ENCODE peak calls at places on chromosome X, in five cellular contexts. One of them, this sample, is unnamed.

GRCh38 chrX:68433155-68433980 is at the start of gene OPHN1:
- DNase-seq in T-helper 9 cell: no peak
- DNase-seq in GOT3: peak
- DNase-seq in coronary artery: peak
- DNase-seq in hepatocyte: peak
- DNase-seq in this sample: no peak

GRCh38 chrX:11143931-11144678 is 33.0 kb downstream of the HCCS start:
- DNase-seq in GOT3: peak
- DNase-seq in T-helper 9 cell: peak
- DNase-seq in hepatocyte: peak
- DNase-seq in coronary artery: no peak
- DNase-seq in this sample: no peak

GRCh38 chrX:87299563-87300160 is 217.9 kb upstream of the KLHL4 start:
- DNase-seq in coronary artery: no peak
- DNase-seq in GOT3: no peak
- DNase-seq in hepatocyte: peak
- DNase-seq in T-helper 9 cell: no peak
- DNase-seq in this sample: no peak

GRCh38 chrX:133989993-133990392 is 4.6 kb upstream of the GPC3 start:
- DNase-seq in hepatocyte: no peak
- DNase-seq in T-helper 9 cell: no peak
- DNase-seq in coronary artery: no peak
- DNase-seq in GOT3: no peak
- DNase-seq in this sample: no peak

GRCh38 chrX:44843318-44843702 is 511 bp upstream of the DUSP21 start:
- DNase-seq in coronary artery: no peak
- DNase-seq in T-helper 9 cell: no peak
- DNase-seq in GOT3: no peak
- DNase-seq in hepatocyte: no peak
- DNase-seq in this sample: no peak

GRCh38 chrX:70038951-70039350 is 10.8 kb downstream of the AWAT2 start:
- DNase-seq in T-helper 9 cell: no peak
- DNase-seq in coronary artery: no peak
- DNase-seq in hepatocyte: no peak
- DNase-seq in GOT3: no peak
- DNase-seq in this sample: no peak

GRCh38 chrX:133921764-133922389 is 63.5 kb downstream of the GPC3 start:
- DNase-seq in T-helper 9 cell: no peak
- DNase-seq in hepatocyte: peak
- DNase-seq in GOT3: no peak
- DNase-seq in coronary artery: no peak
- DNase-seq in this sample: no peak

GRCh38 chrX:129655547-129656248 is 942 bp upstream of the APLN start:
- DNase-seq in T-helper 9 cell: no peak
- DNase-seq in coronary artery: peak
- DNase-seq in hepatocyte: no peak
- DNase-seq in GOT3: no peak
- DNase-seq in this sample: peak

GRCh38 chrX:96480081-96480480 is 204.6 kb upstream of the DIAPH2 start:
- DNase-seq in T-helper 9 cell: no peak
- DNase-seq in coronary artery: no peak
- DNase-seq in GOT3: no peak
- DNase-seq in hepatocyte: no peak
- DNase-seq in this sample: no peak

GRCh38 chrX:17035111-17035510 is 88.7 kb downstream of the REPS2 start:
- DNase-seq in hepatocyte: no peak
- DNase-seq in GOT3: no peak
- DNase-seq in T-helper 9 cell: no peak
- DNase-seq in coronary artery: no peak
- DNase-seq in this sample: no peak

GRCh38 chrX:318068-318738 is 393 bp downstream of the GTPBP6 start:
- DNase-seq in hepatocyte: peak
- DNase-seq in coronary artery: peak
- DNase-seq in GOT3: no peak
- DNase-seq in T-helper 9 cell: peak
- DNase-seq in this sample: no peak

GRCh38 chrX:7059214-7059838 is 88.2 kb upstream of the STS start:
- DNase-seq in T-helper 9 cell: no peak
- DNase-seq in GOT3: no peak
- DNase-seq in coronary artery: no peak
- DNase-seq in hepatocyte: no peak
- DNase-seq in this sample: no peak

GRCh38 chrX:129724767-129725166 is 14.0 kb upstream of the XPNPEP2 start:
- DNase-seq in GOT3: no peak
- DNase-seq in coronary artery: peak
- DNase-seq in T-helper 9 cell: no peak
- DNase-seq in hepatocyte: no peak
- DNase-seq in this sample: peak

GRCh38 chrX:68912113-68912980 is 83.5 kb downstream of the EFNB1 start:
- DNase-seq in T-helper 9 cell: no peak
- DNase-seq in hepatocyte: peak
- DNase-seq in coronary artery: no peak
- DNase-seq in GOT3: no peak
- DNase-seq in this sample: no peak

GRCh38 chrX:151680805-151681204 is 14.5 kb upstream of the PRRG3 start:
- DNase-seq in coronary artery: no peak
- DNase-seq in T-helper 9 cell: peak
- DNase-seq in GOT3: no peak
- DNase-seq in hepatocyte: peak
- DNase-seq in this sample: no peak